ENCODE peak calls at places on chromosomes 5 and 9, in four cellular contexts. O, N, S and R are unnamed samples.

GRCh38 chr5:37717613-37718431 is 122.0 kb downstream of the GDNF start:
- DNase-seq in O (no peak), N (peak; percentile 88), S (peak; percentile 84), R (no peak)

GRCh38 chr9:116115731-116116353 is 37.7 kb upstream of the PAPPA start:
- DNase-seq in O (no peak), N (peak; percentile 76), S (no peak), R (no peak)

GRCh38 chr9:99249619-99250018 is 27.5 kb downstream of the SEC61B start:
- DNase-seq in O (no peak), N (peak; percentile 31), S (no peak), R (no peak)

GRCh38 chr5:145824040-145824439 is 11.1 kb downstream of the PRELID2 start:
- DNase-seq in O (no peak), N (no peak), S (no peak), R (no peak)

GRCh38 chr9:71858812-71859211 is 52.2 kb downstream of the ABHD17B start:
- DNase-seq in O (no peak), N (peak; percentile 34), S (no peak), R (no peak)

GRCh38 chr5:67310740-67311139 is 114.1 kb upstream of the CD180 start:
- DNase-seq in O (no peak), N (no peak), S (no peak), R (no peak)

GRCh38 chr9:128470560-128470959 is 14.8 kb downstream of the ODF2 start:
- DNase-seq in O (no peak), N (peak; percentile 69), S (no peak), R (no peak)

GRCh38 chr5:168831438-168831837 is 252.3 kb upstream of the PANK3 start:
- DNase-seq in O (no peak), N (no peak), S (no peak), R (no peak)

GRCh38 chr9:69121155-69122085 is 52.7 kb upstream of the TJP2 start:
- DNase-seq in O (peak; percentile 59), N (peak; percentile 40), S (peak; percentile 41), R (peak; percentile 45)

GRCh38 chr5:136062563-136063274 is 33.9 kb downstream of the TGFBI start:
- DNase-seq in O (no peak), N (peak; percentile 63), S (no peak), R (no peak)

GRCh38 chr5:177133845-177134652 is 476 bp downstream of the NSD1 start:
- DNase-seq in O (peak; percentile 82), N (peak; percentile 62), S (no peak), R (peak; percentile 61)

GRCh38 chr5:75113354-75113753 is 61.0 kb upstream of the GCNT4 start:
- DNase-seq in O (no peak), N (no peak), S (no peak), R (no peak)

GRCh38 chr9:91711755-91712591 is 238.1 kb downstream of the ROR2 start:
- DNase-seq in O (peak; percentile 80), N (peak; percentile 7), S (no peak), R (peak; percentile 54)

GRCh38 chr5:167853421-167853820 is 438.0 kb upstream of the WWC1 start:
- DNase-seq in O (no peak), N (peak; percentile 93), S (no peak), R (no peak)

GRCh38 chr5:172860520-172861443 is 26.7 kb downstream of the ERGIC1 start:
- DNase-seq in O (no peak), N (peak; percentile 72), S (no peak), R (no peak)

GRCh38 chr5:162209005-162209605 is 141.5 kb downstream of the GABRG2 start:
- DNase-seq in O (no peak), N (no peak), S (peak; percentile 3), R (no peak)

GRCh38 chr9:99296375-99296951 is 74.4 kb downstream of the SEC61B start:
- DNase-seq in O (no peak), N (no peak), S (no peak), R (peak; percentile 45)

GRCh38 chr5:138911441-138911840 is 36.3 kb upstream of the LRRTM2 start:
- DNase-seq in O (no peak), N (peak; percentile 79), S (no peak), R (no peak)

GRCh38 chr9:85402541-85402940 is 339.2 kb downstream of the AGTPBP1 start:
- DNase-seq in O (no peak), N (no peak), S (no peak), R (no peak)

GRCh38 chr5:172142709-172143215 is 45.3 kb downstream of the STK10 start:
- DNase-seq in O (no peak), N (peak; percentile 22), S (no peak), R (no peak)

GRCh38 chr9:19239955-19240354 is 9.5 kb downstream of the DENND4C start:
- DNase-seq in O (no peak), N (no peak), S (no peak), R (no peak)

GRCh38 chr9:69325409-69326212 is 596 bp downstream of the ENTREP1 start:
- DNase-seq in O (no peak), N (peak; percentile 12), S (peak; percentile 5), R (no peak)

GRCh38 chr9:38018230-38018963 is 50.6 kb downstream of the SHB start:
- DNase-seq in O (no peak), N (no peak), S (no peak), R (no peak)

GRCh38 chr5:157710887-157711286 is 20.3 kb upstream of the THG1L start:
- DNase-seq in O (no peak), N (peak; percentile 86), S (no peak), R (no peak)

GRCh38 chr9:21761309-21761901 is 41.0 kb upstream of the MTAP start:
- DNase-seq in O (peak; percentile 63), N (no peak), S (no peak), R (no peak)

GRCh38 chr5:34038430-34038829 is 4.6 kb downstream of the C1QTNF3 start:
- DNase-seq in O (no peak), N (peak; percentile 10), S (no peak), R (no peak)

GRCh38 chr9:84694248-84694647 is 24.7 kb downstream of the NTRK2 start:
- DNase-seq in O (no peak), N (no peak), S (no peak), R (no peak)

GRCh38 chr9:87656485-87656884 is 69.4 kb upstream of the CTSL start:
- DNase-seq in O (no peak), N (no peak), S (no peak), R (no peak)

GRCh38 chr5:74679968-74680367 is 5.1 kb upstream of the HEXB start:
- DNase-seq in O (no peak), N (peak; percentile 50), S (no peak), R (no peak)

GRCh38 chr5:179819296-179820126 is 1.2 kb upstream of the SQSTM1 start:
- DNase-seq in O (peak; percentile 76), N (peak; percentile 78), S (peak; percentile 64), R (peak; percentile 65)

GRCh38 chr9:79800578-79800977 is 228.8 kb downstream of the TLE4 start:
- DNase-seq in O (no peak), N (no peak), S (no peak), R (no peak)

GRCh38 chr9:80968611-80969010 is 720.7 kb downstream of the TLE1 start:
- DNase-seq in O (no peak), N (peak; percentile 1), S (peak; percentile 12), R (no peak)

GRCh38 chr5:165272471-165272870 is 1767.1 kb downstream of the MAT2B start:
- DNase-seq in O (no peak), N (no peak), S (no peak), R (no peak)

GRCh38 chr5:83472213-83472507 is 616 bp downstream of the VCAN start:
- DNase-seq in O (no peak), N (no peak), S (no peak), R (no peak)

GRCh38 chr9:107351382-107352045 is 68.4 kb downstream of the RAD23B start:
- DNase-seq in O (no peak), N (no peak), S (no peak), R (no peak)

GRCh38 chr9:7165350-7165937 is 407.7 kb downstream of the KDM4C start:
- DNase-seq in O (no peak), N (no peak), S (no peak), R (no peak)

GRCh38 chr5:132387649-132388117 is 18.2 kb downstream of the SLC22A5 start:
- DNase-seq in O (no peak), N (peak; percentile 100), S (peak; percentile 87), R (no peak)

GRCh38 chr9:88006511-88007290 is 32.4 kb upstream of the CDK20 start:
- DNase-seq in O (no peak), N (no peak), S (no peak), R (no peak)